ENCODE peak calls at places on chromosomes 6 and 20, in eight cellular contexts. A, N, L, J, U, D, Z and H are unnamed samples.
A peak's percentile ranks its signal among the peaks of the same experiment; 100 is the strongest.

GRCh38 chr20:7302256-7302655 is 534.8 kb downstream of the BMP2 start:
- DNase-seq in L (no peak), Z (no peak), N (no peak), U (no peak), D (no peak), J (no peak), A (no peak), H (no peak)

GRCh38 chr20:45156728-45157127 is 18.0 kb upstream of the PI3 start:
- DNase-seq in J (no peak), U (no peak), A (no peak), N (no peak), D (no peak), L (no peak), Z (no peak), H (no peak)

GRCh38 chr20:36827541-36828279 is 48.2 kb upstream of the TLDC2 start:
- DNase-seq in A (no peak), D (no peak), U (no peak), L (peak; percentile 84), N (no peak), Z (no peak), J (no peak), H (peak; percentile 87)

GRCh38 chr6:17032595-17033591 is 69.0 kb upstream of the STMND1 start:
- DNase-seq in D (no peak), U (peak; percentile 62), J (peak; percentile 47), A (peak; percentile 70), Z (peak; percentile 90), L (peak; percentile 91), N (peak; percentile 88), H (peak; percentile 89)

GRCh38 chr20:46351357-46352058 is 43.2 kb upstream of the CDH22 start:
- DNase-seq in J (no peak), U (no peak), Z (no peak), N (no peak), A (no peak), D (peak; percentile 44), L (no peak), H (peak; percentile 67)

GRCh38 chr6:136226674-136227377 is 23.3 kb downstream of the MTFR2 start:
- DNase-seq in A (no peak), D (no peak), N (no peak), U (no peak), J (no peak), Z (no peak), L (no peak), H (no peak)

GRCh38 chr6:92271101-92271500 is 1148.3 kb downstream of the EPHA7 start:
- DNase-seq in A (no peak), L (no peak), J (no peak), D (no peak), N (no peak), Z (no peak), U (no peak), H (no peak)

GRCh38 chr20:63465380-63466249 is 6.8 kb downstream of the KCNQ2 start:
- DNase-seq in N (no peak), U (no peak), J (no peak), Z (no peak), D (no peak), A (no peak), L (no peak), H (no peak)

GRCh38 chr20:64237316-64237715 is 18.2 kb upstream of the PCMTD2 start:
- DNase-seq in U (no peak), J (no peak), D (peak; percentile 65), L (peak; percentile 57), A (no peak), Z (no peak), N (no peak), H (no peak)

GRCh38 chr20:63071541-63072181 is 64.9 kb upstream of the BHLHE23 start:
- DNase-seq in L (peak; percentile 47), Z (no peak), N (no peak), D (peak; percentile 51), A (no peak), U (no peak), J (no peak), H (no peak)

GRCh38 chr6:39602590-39603319 is 122.5 kb downstream of the KIF6 start:
- DNase-seq in Z (no peak), J (no peak), L (no peak), N (no peak), D (no peak), A (no peak), U (no peak), H (no peak)

GRCh38 chr20:23920936-23921335 is 41.4 kb upstream of the CST5 start:
- DNase-seq in Z (no peak), U (no peak), A (no peak), J (no peak), D (no peak), L (no peak), N (no peak), H (no peak)

GRCh38 chr6:166167801-166168615 is at the start of gene TBXT:
- DNase-seq in L (no peak), Z (no peak), J (no peak), D (no peak), A (no peak), U (no peak), N (no peak), H (no peak)

GRCh38 chr20:54061106-54061881 is 9.1 kb downstream of the BCAS1 start:
- DNase-seq in J (no peak), Z (no peak), N (no peak), D (no peak), U (no peak), A (no peak), L (no peak), H (no peak)

GRCh38 chr6:17281100-17281496 is at the start of gene RBM24:
- DNase-seq in J (peak; percentile 69), L (peak; percentile 88), A (peak; percentile 61), D (no peak), N (peak; percentile 79), U (peak; percentile 82), Z (peak; percentile 37), H (peak; percentile 40)

GRCh38 chr6:151566557-151566956 is 72.7 kb downstream of the CCDC170 start:
- DNase-seq in L (no peak), N (no peak), Z (no peak), U (no peak), D (no peak), J (no peak), A (no peak), H (no peak)

GRCh38 chr6:1526689-1527088 is 83.0 kb upstream of the FOXC1 start:
- DNase-seq in Z (no peak), L (no peak), A (no peak), U (no peak), J (no peak), N (no peak), D (no peak), H (no peak)

GRCh38 chr20:36491901-36492617 is 49.3 kb upstream of the MYL9 start:
- DNase-seq in D (peak; percentile 90), Z (no peak), J (no peak), U (peak; percentile 40), A (no peak), L (no peak), N (no peak), H (no peak)

GRCh38 chr6:45584127-45584526 is 206.4 kb upstream of the SUPT3H start:
- DNase-seq in D (no peak), Z (no peak), J (no peak), N (no peak), A (no peak), L (no peak), U (no peak), H (no peak)

GRCh38 chr20:49132995-49133451 is 55.1 kb downstream of the STAU1 start:
- DNase-seq in D (no peak), Z (peak; percentile 66), N (peak; percentile 25), L (no peak), J (peak; percentile 43), U (no peak), A (no peak), H (no peak)

GRCh38 chr6:24901698-24902328 is 33.9 kb downstream of the RIPOR2 start:
- DNase-seq in J (no peak), A (no peak), N (no peak), U (no peak), L (no peak), D (no peak), Z (no peak), H (no peak)
- H3K4me1 ChIP-seq in J (no peaks in the 10 kb centered on the region), A (peaks cover 18% of the 10 kb centered on the region), N (peaks cover 17% of the 10 kb centered on the region), U (no peaks in the 10 kb centered on the region), L (no peaks in the 10 kb centered on the region), D (no peaks in the 10 kb centered on the region), Z (no peaks in the 10 kb centered on the region), H (no peaks in the 10 kb centered on the region)

GRCh38 chr6:28768187-28768913 is 155.4 kb downstream of the TRIM27 start:
- DNase-seq in L (no peak), A (no peak), N (no peak), D (no peak), Z (no peak), U (no peak), J (no peak), H (no peak)
- H3K27me3 ChIP-seq in L (peaks cover 82% of the 10 kb centered on the region), A (peaks cover 96% of the 10 kb centered on the region), N (peaks cover 30% of the 10 kb centered on the region), D (peaks cover 4% of the 10 kb centered on the region), Z (no peaks in the 10 kb centered on the region), U (peaks cover 100% of the 10 kb centered on the region), J (no peaks in the 10 kb centered on the region), H (peaks cover 92% of the 10 kb centered on the region)

DNA sequence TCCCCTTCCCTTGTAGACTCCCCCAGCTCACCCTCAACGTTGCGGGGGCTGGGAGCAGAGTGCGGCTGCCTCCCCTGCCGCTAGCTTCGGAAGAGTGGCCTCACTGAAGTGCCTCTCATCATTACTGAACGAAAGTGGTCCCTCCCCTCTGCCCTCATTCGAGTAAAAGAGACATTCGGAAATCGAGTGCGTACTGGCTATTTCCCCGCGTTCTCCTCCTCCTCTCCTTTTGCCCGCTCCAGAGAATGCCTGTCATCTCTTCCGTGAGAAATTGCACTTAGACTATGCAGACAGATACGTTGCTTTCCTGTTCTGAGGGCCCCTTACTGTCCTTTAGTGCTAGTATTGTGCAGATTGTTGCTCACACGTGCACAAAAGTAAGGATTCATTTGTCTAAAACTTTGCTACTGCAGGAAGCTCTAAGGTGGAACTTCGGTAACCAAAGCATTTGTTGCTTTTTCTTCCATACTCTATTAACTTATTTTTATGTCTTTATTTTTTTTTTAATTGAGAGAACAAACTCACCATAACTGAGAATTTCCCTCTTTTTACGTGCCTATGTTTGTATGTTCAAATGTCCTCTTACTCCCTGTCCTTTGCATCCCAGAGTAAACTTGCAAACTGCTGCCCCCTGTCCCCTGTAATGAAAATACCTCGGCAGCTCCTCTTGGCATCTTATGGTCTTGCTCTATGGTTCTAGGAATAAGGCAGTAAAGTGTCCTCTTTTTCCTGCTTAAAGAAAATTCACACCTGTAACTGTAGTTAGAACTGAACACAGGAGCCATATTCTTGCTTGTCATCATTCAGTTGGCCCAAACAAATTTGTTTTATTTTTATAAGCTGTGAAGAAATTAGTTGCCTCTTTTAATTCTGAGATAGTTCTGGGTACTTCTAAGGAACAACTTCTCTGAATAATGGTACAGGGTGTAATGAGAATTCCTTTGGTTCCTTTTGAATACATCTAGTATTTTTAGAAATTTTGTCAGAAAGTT is 1.1 kb downstream of the MAP3K4 start:
- DNase-seq in A (peak; percentile 35), J (peak; percentile 38), D (no peak), U (peak; percentile 51), Z (peak; percentile 56), L (no peak), N (peak; percentile 66), H (peak; percentile 72)
- TF ChIP-seq POLR2A in A (no peak), J (no peak), D (no peak), U (no peak), Z (peak; percentile 9), L (no peak), N (no peak), H (peak; percentile 67)

DNA sequence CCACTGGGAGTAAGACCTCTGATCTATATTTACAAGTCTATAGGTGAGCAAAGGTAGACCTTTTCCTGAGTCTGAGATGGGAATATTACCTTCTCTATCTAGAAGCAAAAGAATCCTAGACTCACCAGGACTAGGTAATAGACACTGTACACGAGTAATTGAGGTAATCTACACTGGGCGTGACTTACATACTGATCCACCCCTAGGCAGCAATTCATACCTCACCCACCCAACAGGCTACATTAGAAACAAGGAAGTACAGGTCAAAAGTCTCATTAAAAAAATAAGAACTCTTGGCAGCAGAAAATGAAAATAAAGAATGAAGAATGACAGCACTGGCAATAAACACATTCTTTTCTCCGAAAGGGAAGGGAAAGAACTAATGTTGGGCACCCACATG is 7.6 kb downstream of the CSNK2A1 start:
- DNase-seq in N (no peak), A (no peak), Z (no peak), L (no peak), U (peak; percentile 33), J (no peak), D (no peak), H (no peak)
- H3K4me1 ChIP-seq in N (peaks cover 5% of the 10 kb centered on the region), A (peaks cover 100% of the 10 kb centered on the region), Z (peaks cover 6% of the 10 kb centered on the region), L (no peaks in the 10 kb centered on the region), U (peaks cover 46% of the 10 kb centered on the region), J (peaks cover 9% of the 10 kb centered on the region), D (peaks cover 43% of the 10 kb centered on the region), H (peaks cover 64% of the 10 kb centered on the region)